ENCODE peak calls at places on chromosomes 6 and 20, in four cellular contexts. D, G, V and Q are unnamed samples.

GRCh38 chr20:61254881-61255589 is 3.0 kb downstream of the CDH4 start:
- DNase-seq in V (no peak), G (no peak), D (no peak), Q (no peak)

GRCh38 chr6:37048851-37049734 is 43.6 kb downstream of the FGD2 start:
- DNase-seq in V (no peak), D (peak), G (no peak), Q (peak)

GRCh38 chr6:150334790-150335783 is 33.7 kb upstream of the IYD start:
- DNase-seq in D (no peak), V (peak), G (peak), Q (peak)

GRCh38 chr20:63828951-63829350 is 2.1 kb downstream of the ZBTB46 start:
- DNase-seq in D (no peak), V (no peak), G (no peak), Q (no peak)

GRCh38 chr6:150567823-150568383 is 31.8 kb upstream of the PLEKHG1 start:
- DNase-seq in D (no peak), G (no peak), V (no peak), Q (no peak)

GRCh38 chr20:17611290-17611539 is 41.3 kb downstream of the DSTN start:
- DNase-seq in G (no peak), V (no peak), D (no peak), Q (peak)

GRCh38 chr6:2796884-2797283 is 31.7 kb downstream of the WRNIP1 start:
- DNase-seq in V (peak), D (no peak), G (no peak), Q (no peak)

GRCh38 chr20:29873946-29874345 is 1383.5 kb upstream of the DEFB115 start:
- DNase-seq in V (peak), D (peak), G (peak), Q (peak)

GRCh38 chr6:97925504-97925903 is 642.5 kb upstream of the MMS22L start:
- DNase-seq in G (peak), V (no peak), D (no peak), Q (no peak)

GRCh38 chr6:162854734-162855191 is 127.0 kb downstream of the PACRG start:
- DNase-seq in D (no peak), G (no peak), V (no peak), Q (no peak)

GRCh38 chr20:3238616-3239025 is 369 bp downstream of the SLC4A11 start:
- DNase-seq in V (no peak), D (no peak), G (peak), Q (peak)

GRCh38 chr20:44792794-44793193 is 17.6 kb downstream of the RIMS4 start:
- DNase-seq in V (no peak), D (no peak), G (no peak), Q (no peak)

GRCh38 chr6:52162940-52163908 is 23.0 kb upstream of the IL17A start:
- DNase-seq in D (no peak), G (peak), V (no peak), Q (peak)

GRCh38 chr6:156420172-156420993 is 356.8 kb upstream of the ARID1B start:
- DNase-seq in G (no peak), D (no peak), V (no peak), Q (no peak)

GRCh38 chr20:46209930-46210671 is 92.0 kb downstream of the CD40 start:
- DNase-seq in G (no peak), V (no peak), D (no peak), Q (no peak)
- TF ChIP-seq CTCF in G (no peak), V (no peak), D (no peak), Q (no peak)

GRCh38 chr6:136846046-136846445 is 23.7 kb downstream of the PEX7 start:
- DNase-seq in V (peak), G (peak), D (no peak), Q (peak)
- TF ChIP-seq CTCF in V (peak), G (peak), D (peak), Q (peak)

DNA sequence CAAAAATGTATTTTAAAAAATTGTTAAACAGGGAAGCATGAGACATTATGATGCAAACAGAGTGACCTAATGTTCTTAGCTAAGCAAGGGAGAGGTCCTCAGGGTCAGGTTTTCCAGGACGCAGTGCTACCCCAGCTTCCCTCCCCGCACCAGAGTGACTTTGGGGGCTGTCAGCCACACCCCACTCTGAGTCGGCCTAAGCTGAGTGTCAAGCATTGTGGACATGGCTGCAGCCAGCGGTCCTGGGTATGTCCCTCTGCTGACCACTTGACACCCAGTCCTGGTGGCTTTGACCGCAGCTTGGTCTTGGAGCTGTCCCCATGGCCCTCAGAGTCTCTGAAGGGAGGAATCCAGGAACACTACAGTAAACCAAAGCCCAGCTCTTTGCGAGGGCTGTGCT is 54.9 kb upstream of the CD93 start:
- DNase-seq in D (no peak), G (no peak), V (no peak), Q (no peak)
- TF ChIP-seq CTCF in D (no peak), G (no peak), V (no peak), Q (no peak)

GRCh38 chr6:15270402-15270801 is 24.5 kb downstream of the JARID2 start:
- DNase-seq in V (no peak), D (no peak), G (no peak), Q (no peak)

GRCh38 chr6:15276036-15276435 is 30.2 kb downstream of the JARID2 start:
- DNase-seq in G (no peak), V (no peak), D (no peak), Q (no peak)

GRCh38 chr6:15279047-15279661 is 33.3 kb downstream of the JARID2 start:
- DNase-seq in V (no peak), G (no peak), D (no peak), Q (no peak)

GRCh38 chr6:15272562-15272961 is 26.7 kb downstream of the JARID2 start:
- DNase-seq in G (no peak), D (no peak), V (no peak), Q (no peak)

GRCh38 chr6:15274696-15275387 is 29.0 kb downstream of the JARID2 start:
- DNase-seq in G (no peak), D (no peak), V (no peak), Q (no peak)
- TF ChIP-seq CTCF in G (peak), D (no peak), V (no peak), Q (no peak)

DNA sequence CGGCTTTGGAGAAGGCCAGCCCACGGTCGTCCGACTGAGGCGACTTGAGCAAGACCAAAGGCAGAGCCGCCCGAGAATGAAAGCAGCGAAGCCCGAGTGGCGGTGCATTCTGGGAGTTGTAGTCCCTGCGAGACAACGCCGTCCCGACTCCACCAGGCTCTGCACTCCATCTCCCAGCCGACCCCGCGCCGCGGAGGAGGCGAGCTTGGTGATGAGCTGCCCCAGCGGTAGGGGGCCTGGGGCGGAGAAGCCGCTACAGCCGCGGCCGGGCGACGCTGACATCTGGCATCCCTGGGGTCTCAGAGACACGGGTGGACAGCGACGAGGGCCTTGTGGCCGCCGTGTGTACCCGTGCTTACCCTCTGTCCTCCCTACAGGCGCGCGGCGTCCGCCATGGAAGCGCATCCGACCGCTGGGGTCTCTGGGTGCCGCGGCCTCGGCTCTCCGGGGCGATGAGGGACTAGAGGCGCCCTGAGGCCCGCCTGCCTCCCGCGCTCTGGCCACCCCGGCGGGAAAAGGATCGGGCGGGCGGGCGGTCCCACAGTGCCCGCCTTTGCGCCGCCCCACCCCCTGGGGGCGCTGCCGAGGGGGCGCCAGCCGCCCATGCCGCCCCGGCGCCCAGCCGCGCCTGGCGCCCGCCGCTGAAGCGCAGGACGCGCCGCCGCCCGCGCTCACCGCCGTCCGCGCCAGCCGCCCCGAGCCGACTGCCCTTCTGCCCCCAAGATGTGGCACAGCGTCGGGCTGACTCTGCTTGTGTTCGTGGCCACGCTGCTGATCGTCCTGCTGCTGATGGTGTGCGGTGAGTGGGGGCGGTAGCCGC is at the start of gene SMIM13:
- DNase-seq in D (peak), V (peak), G (peak), Q (peak)
- TF ChIP-seq CTCF in D (peak), V (no peak), G (peak), Q (peak)

GRCh38 chr6:44321210-44321609 is 8.1 kb upstream of the AARS2 start:
- DNase-seq in V (no peak), G (no peak), D (no peak), Q (no peak)

GRCh38 chr6:44312901-44313788 is at the start of gene AARS2:
- DNase-seq in G (peak), D (peak), V (peak), Q (peak)

GRCh38 chr6:44315506-44315905 is 2.4 kb upstream of the AARS2 start:
- DNase-seq in D (no peak), V (no peak), G (no peak), Q (no peak)

GRCh38 chr6:44311767-44312166 is 1.4 kb downstream of the AARS2 start:
- DNase-seq in V (no peak), D (no peak), G (no peak), Q (no peak)

GRCh38 chr6:44316481-44316880 is 3.3 kb upstream of the AARS2 start:
- DNase-seq in G (no peak), D (no peak), V (no peak), Q (no peak)
- TF ChIP-seq CTCF in G (no peak), D (no peak), V (no peak), Q (no peak)

GRCh38 chr6:4112366-4112765 is 23.0 kb downstream of the ECI2 start:
- DNase-seq in D (no peak), G (no peak), V (no peak), Q (no peak)

GRCh38 chr6:4108561-4109093 is 26.7 kb downstream of the ECI2 start:
- DNase-seq in D (no peak), G (no peak), V (no peak), Q (no peak)

GRCh38 chr6:4115741-4116140 is 19.6 kb downstream of the ECI2 start:
- DNase-seq in V (no peak), D (no peak), G (no peak), Q (no peak)

GRCh38 chr6:4113623-4114022 is 21.8 kb downstream of the ECI2 start:
- DNase-seq in G (no peak), V (no peak), D (no peak), Q (no peak)

DNA sequence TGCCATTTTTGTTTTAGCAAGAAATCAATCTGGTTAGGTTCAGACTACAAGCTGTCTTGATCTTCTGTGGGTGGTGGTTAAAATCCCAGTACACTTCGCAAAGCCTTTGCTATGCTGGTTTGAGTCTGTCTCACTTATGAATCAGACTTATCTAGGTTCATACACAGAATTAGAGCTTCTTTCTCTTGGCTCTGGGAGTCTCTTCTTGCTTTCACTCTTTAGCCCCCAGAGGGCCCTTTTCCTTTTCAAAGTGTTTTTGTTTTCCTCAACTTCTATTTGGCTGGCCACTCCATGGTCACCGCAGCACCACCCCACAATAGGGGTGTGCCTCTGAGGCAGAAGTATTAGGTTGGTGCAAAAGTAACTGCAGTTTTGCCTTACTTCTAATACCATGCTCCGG is 21.3 kb downstream of the ECI2 start:
- DNase-seq in G (no peak), D (no peak), V (no peak), Q (no peak)
- TF ChIP-seq CTCF in G (no peak), D (no peak), V (no peak), Q (no peak)

GRCh38 chr6:168232989-168233874 is 86.3 kb downstream of the DACT2 start:
- DNase-seq in V (no peak), D (no peak), G (no peak), Q (no peak)
- TF ChIP-seq CTCF in V (no peak), D (no peak), G (peak), Q (no peak)

DNA sequence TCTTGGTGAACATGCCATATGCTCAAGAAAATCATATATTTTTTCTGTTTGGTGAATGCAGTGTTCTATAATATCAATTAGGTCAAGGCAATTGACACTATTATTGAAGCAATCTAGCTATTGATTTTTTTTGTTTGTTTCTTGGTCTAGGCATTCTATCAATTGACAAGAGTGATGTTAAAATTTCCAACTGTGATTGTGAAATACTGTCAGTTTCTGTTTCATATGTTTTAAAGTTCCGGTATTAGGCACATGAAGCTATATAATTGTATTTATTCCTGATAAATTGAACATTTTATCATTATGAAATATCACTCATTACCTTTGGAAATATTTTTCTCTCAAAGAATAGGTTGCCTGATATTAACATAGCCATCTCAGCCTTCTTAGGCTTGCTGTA is 653.4 kb downstream of the HDGFL1 start:
- DNase-seq in G (no peak), D (no peak), V (no peak), Q (no peak)
- TF ChIP-seq CTCF in G (no peak), D (no peak), V (no peak), Q (no peak)